ENCODE peak calls at places on chromosomes 11 and 22, in nine cellular contexts. Y is cardiac fibroblast; N is body of pancreas; B is CD8-positive, alpha-beta memory T cell; J is naive thymus-derived CD4-positive, alpha-beta T cell; S is choroid plexus epithelial cell; Q is lower leg skin; U is cardiac muscle cell; C is activated CD4-positive, alpha-beta T cell treated with anti-CD3 and anti-CD28 coated beads, Interleukin-2, amount 50 U/mL, for 24 hours. X is an unnamed sample.

GRCh38 chr11:67120881-67121710 is 2.0 kb downstream of the KDM2A start:
- DNase-seq in Y (peak; percentile 50), N (peak; percentile 22), B (no peak), J (peak; percentile 16), S (peak; percentile 47), Q (peak; percentile 78), U (peak; percentile 40), C (no peak), X (peak; percentile 45)

GRCh38 chr11:44774131-44774530 is 47.4 kb downstream of the TSPAN18 start:
- DNase-seq in Y (peak; percentile 9), N (no peak), B (no peak), J (no peak), S (no peak), Q (peak; percentile 89), U (no peak), C (no peak), X (no peak)

GRCh38 chr11:67468056-67468455 is 995 bp downstream of the TMEM134 start:
- DNase-seq in Y (no peak), N (peak; percentile 95), B (no peak), J (no peak), S (no peak), Q (peak; percentile 95), U (no peak), C (no peak), X (no peak)

GRCh38 chr11:74057251-74058151 is 48.6 kb upstream of the UCP3 start:
- DNase-seq in Y (peak; percentile 62), N (no peak), B (no peak), J (no peak), S (peak; percentile 83), Q (no peak), U (peak; percentile 50), C (no peak), X (peak; percentile 88)

GRCh38 chr11:114057147-114057546 is 2.4 kb upstream of the ZBTB16 start:
- DNase-seq in Y (no peak), N (peak; percentile 38), B (no peak), J (no peak), S (no peak), Q (peak; percentile 86), U (no peak), C (no peak), X (no peak)

GRCh38 chr11:99275521-99275920 is 254.8 kb downstream of the CNTN5 start:
- DNase-seq in Y (no peak), N (no peak), B (no peak), J (no peak), S (no peak), Q (no peak), U (no peak), C (no peak), X (no peak)

GRCh38 chr11:91164452-91164822 is 941.6 kb upstream of the CHORDC1 start:
- DNase-seq in Y (peak; percentile 22), N (no peak), B (no peak), J (no peak), S (peak; percentile 24), Q (no peak), U (no peak), C (no peak), X (no peak)

GRCh38 chr11:62842171-62842717 is 2.9 kb upstream of the WDR74 start:
- DNase-seq in Y (no peak), N (peak; percentile 34), B (peak; percentile 57), J (peak; percentile 33), S (peak; percentile 29), Q (peak; percentile 91), U (peak; percentile 43), C (no peak), X (no peak)

GRCh38 chr22:41311487-41311886 is 10.2 kb downstream of the ZC3H7B start:
- DNase-seq in Y (no peak), N (no peak), B (no peak), J (no peak), S (no peak), Q (no peak), U (no peak), C (no peak), X (no peak)

GRCh38 chr11:69369945-69370344 is 76.0 kb downstream of the MYEOV start:
- DNase-seq in Y (no peak), N (no peak), B (peak; percentile 34), J (no peak), S (no peak), Q (peak; percentile 50), U (no peak), C (no peak), X (no peak)

GRCh38 chr11:117809236-117810055 is 12.4 kb upstream of the DSCAML1 start:
- DNase-seq in Y (peak; percentile 57), N (no peak), B (peak; percentile 61), J (peak; percentile 44), S (peak; percentile 46), Q (no peak), U (peak; percentile 49), C (no peak), X (peak; percentile 8)

GRCh38 chr22:42022162-42022847 is 23.7 kb downstream of the WBP2NL start:
- DNase-seq in Y (no peak), N (no peak), B (no peak), J (no peak), S (no peak), Q (no peak), U (no peak), C (no peak), X (no peak)

GRCh38 chr22:22547692-22548348 is 11.2 kb downstream of the PRAME start:
- DNase-seq in Y (no peak), N (no peak), B (no peak), J (no peak), S (no peak), Q (no peak), U (no peak), C (no peak), X (no peak)

GRCh38 chr11:21561589-21561988 is 631.3 kb upstream of the ANO5 start:
- DNase-seq in Y (no peak), N (no peak), B (no peak), J (no peak), S (no peak), Q (no peak), U (no peak), C (no peak), X (no peak)

GRCh38 chr11:128026596-128026995 is 560.8 kb downstream of the ETS1 start:
- DNase-seq in Y (peak; percentile 100), N (no peak), B (no peak), J (no peak), S (peak; percentile 94), Q (no peak), U (peak; percentile 95), C (no peak), X (peak; percentile 98)